ENCODE peak calls at places on chromosome 20, in four cellular contexts. T, S, C and W are unnamed samples.

GRCh38 chr20:58028123-58028522 is 200.3 kb downstream of the ANKRD60 start:
- DNase-seq in T (no peak), S (no peak), C (no peak), W (no peak)

GRCh38 chr20:32961956-32962517 is 42.2 kb downstream of the SUN5 start:
- DNase-seq in T (no peak), S (no peak), C (no peak), W (no peak)

GRCh38 chr20:37598101-37598530 is 70.4 kb upstream of the BLCAP start:
- DNase-seq in T (no peak), S (no peak), C (peak; percentile 34), W (no peak)

GRCh38 chr20:41047279-41047974 is 18.8 kb downstream of the TOP1 start:
- DNase-seq in T (no peak), S (no peak), C (no peak), W (no peak)

GRCh38 chr20:14775778-14776177 is 438.4 kb upstream of the FLRT3 start:
- DNase-seq in T (peak; percentile 56), S (no peak), C (no peak), W (no peak)

GRCh38 chr20:45444050-45444449 is 25.5 kb upstream of the WFDC2 start:
- DNase-seq in T (no peak), S (no peak), C (no peak), W (no peak)

GRCh38 chr20:39269031-39269461 is 306.9 kb downstream of the DHX35 start:
- DNase-seq in T (peak; percentile 59), S (peak; percentile 42), C (peak; percentile 78), W (peak; percentile 74)

GRCh38 chr20:1401431-1401907 is 8.6 kb upstream of the FKBP1A start:
- DNase-seq in T (no peak), S (no peak), C (no peak), W (no peak)

GRCh38 chr20:43955244-43956191 is 40.9 kb downstream of the TOX2 start:
- DNase-seq in T (peak; percentile 16), S (peak; percentile 33), C (no peak), W (peak; percentile 37)

GRCh38 chr20:47748851-47749250 is 36.4 kb downstream of the SULF2 start:
- DNase-seq in T (no peak), S (no peak), C (no peak), W (no peak)

GRCh38 chr20:52291109-52291508 is 99.5 kb upstream of the ZFP64 start:
- DNase-seq in T (no peak), S (no peak), C (peak; percentile 28), W (no peak)

GRCh38 chr20:50995506-50995905 is 27.4 kb downstream of the KCNG1 start:
- DNase-seq in T (no peak), S (no peak), C (no peak), W (no peak)

GRCh38 chr20:50996901-50997830 is 25.7 kb downstream of the KCNG1 start:
- DNase-seq in T (no peak), S (no peak), C (no peak), W (no peak)

GRCh38 chr20:50991076-50991475 is 31.8 kb downstream of the KCNG1 start:
- DNase-seq in T (no peak), S (no peak), C (no peak), W (no peak)

GRCh38 chr20:50992336-50992732 is 30.6 kb downstream of the KCNG1 start:
- DNase-seq in T (no peak), S (no peak), C (no peak), W (no peak)

GRCh38 chr20:50992733-50993457 is 30.0 kb downstream of the KCNG1 start:
- DNase-seq in T (no peak), S (no peak), C (peak; percentile 68), W (no peak)
- TF ChIP-seq CTCF in T (peak; percentile 22), S (no peak), C (peak; percentile 80), W (peak; percentile 37)

DNA sequence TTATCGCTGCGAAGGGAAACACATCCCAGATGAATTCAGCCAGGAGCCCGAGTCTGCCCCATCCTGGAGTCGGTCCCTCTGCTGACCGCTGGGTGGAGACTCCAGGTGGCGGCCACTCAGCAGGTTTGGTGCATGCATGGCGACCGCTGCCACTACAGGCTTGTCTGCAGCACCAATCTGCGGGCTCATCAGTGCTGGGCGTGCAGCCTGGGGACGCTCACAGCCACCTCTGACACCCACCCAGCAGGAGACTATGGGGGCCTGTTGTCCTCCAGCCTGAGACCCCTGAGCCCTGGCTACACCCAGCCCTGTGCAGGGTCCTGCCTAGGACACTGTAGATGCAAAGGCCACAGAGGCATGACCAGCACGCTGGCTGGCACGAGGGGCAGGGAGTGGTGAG is 40.5 kb upstream of the GATA5 start:
- DNase-seq in T (no peak), S (no peak), C (no peak), W (no peak)
- TF ChIP-seq CTCF in T (no peak), S (no peak), C (peak; percentile 48), W (no peak)

GRCh38 chr20:17287503-17287902 is 60.7 kb downstream of the PCSK2 start:
- DNase-seq in T (no peak), S (no peak), C (no peak), W (no peak)
- TF ChIP-seq CTCF in T (no peak), S (no peak), C (peak; percentile 42), W (no peak)

GRCh38 chr20:21510995-21511394 is 2.9 kb downstream of the NKX2-2 start:
- DNase-seq in T (no peak), S (no peak), C (no peak), W (no peak)

GRCh38 chr20:21509079-21509596 is 4.7 kb downstream of the NKX2-2 start:
- DNase-seq in T (no peak), S (no peak), C (no peak), W (no peak)

GRCh38 chr20:21510414-21510971 is 3.4 kb downstream of the NKX2-2 start:
- DNase-seq in T (no peak), S (no peak), C (no peak), W (no peak)

GRCh38 chr20:21508230-21509078 is 5.4 kb downstream of the NKX2-2 start:
- DNase-seq in T (no peak), S (no peak), C (no peak), W (no peak)

GRCh38 chr20:21509597-21510331 is 4.1 kb downstream of the NKX2-2 start:
- DNase-seq in T (no peak), S (no peak), C (no peak), W (no peak)
- TF ChIP-seq CTCF in T (no peak), S (no peak), C (peak; percentile 17), W (no peak)